ENCODE peak calls at places on chromosome 2, in five cellular contexts. Q is mucosa of descending colon; Z is right cardiac atrium; X is naive thymus-derived CD4-positive, alpha-beta T cell; G is gastrocnemius medialis. F is an unnamed sample. For H3K9me3, the result is how much of the 10 kb centered on the place peaks cover.

GRCh38 chr2:7812231-7812995 is 869.4 kb upstream of the ID2 start:
- DNase-seq in Q (no peak), Z (no peak), X (no peak), G (no peak), F (no peak)

GRCh38 chr2:460861-461260 is 173.0 kb upstream of the ALKAL2 start:
- DNase-seq in Q (no peak), Z (no peak), X (peak), G (no peak), F (no peak)

GRCh38 chr2:123093199-123093598 is 931.9 kb upstream of the CNTNAP5 start:
- DNase-seq in Q (no peak), Z (no peak), X (no peak), G (no peak), F (no peak)

GRCh38 chr2:215332876-215333600 is 21.2 kb downstream of the ATIC start:
- DNase-seq in Q (no peak), Z (no peak), X (no peak), G (no peak), F (no peak)

GRCh38 chr2:46493241-46493970 is 14.0 kb downstream of the TMEM247 start:
- DNase-seq in Q (no peak), Z (no peak), X (no peak), G (no peak), F (no peak)

GRCh38 chr2:20994130-20994529 is 49.7 kb downstream of the APOB start:
- DNase-seq in Q (no peak), Z (no peak), X (no peak), G (no peak), F (no peak)

GRCh38 chr2:109333414-109334194 is 204.6 kb downstream of the SH3RF3 start:
- DNase-seq in Q (no peak), Z (no peak), X (no peak), G (no peak), F (no peak)

GRCh38 chr2:86194751-86195054 is 559 bp downstream of the IMMT start:
- DNase-seq in Q (peak), Z (no peak), X (no peak), G (peak), F (no peak)

GRCh38 chr2:119289093-119289492 is 65.5 kb downstream of the STEAP3 start:
- DNase-seq in Q (no peak), Z (peak), X (no peak), G (peak), F (no peak)

GRCh38 chr2:229118336-229118735 is 152.8 kb downstream of the PID1 start:
- DNase-seq in Q (no peak), Z (no peak), X (no peak), G (no peak), F (no peak)

GRCh38 chr2:224407241-224407680 is 5.4 kb upstream of the FAM124B start:
- DNase-seq in Q (no peak), Z (no peak), X (no peak), G (no peak), F (no peak)

GRCh38 chr2:64192570-64193192 is 48.5 kb upstream of the PELI1 start:
- DNase-seq in Q (no peak), Z (no peak), X (no peak), G (no peak), F (no peak)

GRCh38 chr2:134892282-134893054 is 26.2 kb upstream of the CCNT2 start:
- DNase-seq in Q (no peak), Z (no peak), X (no peak), G (no peak), F (no peak)

GRCh38 chr2:85769987-85770362 is 16.2 kb downstream of the ATOH8 start:
- DNase-seq in Q (no peak), Z (no peak), X (no peak), G (no peak), F (no peak)

GRCh38 chr2:189369566-189369965 is 71.7 kb upstream of the WDR75 start:
- DNase-seq in Q (no peak), Z (no peak), X (no peak), G (no peak), F (no peak)

GRCh38 chr2:86301010-86301409 is 36.4 kb downstream of the REEP1 start:
- DNase-seq in Q (no peak), Z (no peak), X (no peak), G (no peak), F (no peak)

GRCh38 chr2:132589060-132589765 is 80.8 kb downstream of the LYPD1 start:
- DNase-seq in Q (no peak), Z (no peak), X (no peak), G (no peak), F (no peak)

GRCh38 chr2:231622963-231623362 is 30.3 kb downstream of the TEX44 start:
- DNase-seq in Q (no peak), Z (no peak), X (no peak), G (no peak), F (no peak)

GRCh38 chr2:65939687-65940086 is 495.2 kb upstream of the MEIS1 start:
- DNase-seq in Q (no peak), Z (no peak), X (no peak), G (no peak), F (no peak)

GRCh38 chr2:27178469-27178868 is 29.7 kb downstream of the TCF23 start:
- DNase-seq in Q (no peak), Z (no peak), X (no peak), G (no peak), F (no peak)

GRCh38 chr2:239815638-239816035 is 209.5 kb downstream of the NDUFA10 start:
- DNase-seq in Q (peak), Z (no peak), X (no peak), G (no peak), F (no peak)

GRCh38 chr2:239816571-239816970 is 208.6 kb downstream of the NDUFA10 start:
- DNase-seq in Q (peak), Z (no peak), X (no peak), G (no peak), F (no peak)

GRCh38 chr2:239818531-239819011 is 206.6 kb downstream of the NDUFA10 start:
- DNase-seq in Q (peak), Z (no peak), X (no peak), G (no peak), F (no peak)

GRCh38 chr2:239818086-239818485 is 207.1 kb downstream of the NDUFA10 start:
- DNase-seq in Q (peak), Z (no peak), X (no peak), G (no peak), F (no peak)

DNA sequence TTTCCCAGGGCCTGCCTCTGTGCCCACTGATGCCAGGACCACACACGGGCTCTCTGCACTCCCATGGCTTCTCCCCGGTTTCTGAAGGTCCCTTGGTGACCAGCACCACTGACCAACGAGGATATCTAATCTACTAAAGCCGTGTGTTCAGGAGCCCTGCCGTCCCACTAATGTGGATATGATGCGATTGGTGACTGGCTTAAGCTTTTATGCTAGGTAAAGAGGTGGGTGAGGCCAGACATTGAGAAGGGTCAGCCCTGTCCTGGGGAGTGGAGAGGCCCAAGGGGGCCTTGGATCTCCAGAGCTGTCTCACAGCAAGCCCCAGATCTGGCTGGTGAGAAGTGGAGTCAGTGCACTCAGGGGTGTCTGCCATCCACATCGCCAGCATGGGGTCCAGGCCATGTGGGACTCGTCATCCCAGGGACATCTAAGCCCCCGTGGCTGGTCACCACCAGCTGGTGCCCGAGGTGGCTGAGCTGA is 208.1 kb downstream of the NDUFA10 start:
- DNase-seq in Q (peak), Z (no peak), X (no peak), G (no peak), F (no peak)
- H3K9me3 ChIP-seq in Q (under half), Z (under half), X (under half), G (under half), F (under half)

DNA sequence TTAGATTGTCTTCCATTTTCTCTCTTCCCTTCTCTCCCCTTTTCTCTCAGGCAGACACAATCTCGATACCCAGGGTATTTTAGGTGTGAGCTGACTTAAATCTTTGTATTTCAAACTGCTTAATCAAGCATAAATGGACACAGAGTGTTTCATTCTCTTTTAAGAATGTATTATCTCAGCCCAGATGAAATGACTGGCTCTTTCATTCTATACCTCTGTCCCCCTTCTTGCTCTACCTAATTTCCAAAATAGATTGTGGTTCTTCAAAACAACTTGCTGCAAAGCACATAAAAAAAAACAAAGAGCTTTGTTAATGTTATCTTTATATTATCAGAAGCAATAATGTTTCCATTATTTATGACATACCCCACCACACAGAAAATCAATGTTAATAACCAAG is 514.6 kb downstream of the ERBB4 start:
- DNase-seq in Q (no peak), Z (no peak), X (no peak), G (no peak), F (no peak)
- H3K9me3 ChIP-seq in Q (under half), Z (under half), X (under half), G (under half), F (under half)

GRCh38 chr2:125424386-125424785 is 1231.6 kb upstream of the GYPC start:
- DNase-seq in Q (no peak), Z (no peak), X (no peak), G (no peak), F (no peak)

DNA sequence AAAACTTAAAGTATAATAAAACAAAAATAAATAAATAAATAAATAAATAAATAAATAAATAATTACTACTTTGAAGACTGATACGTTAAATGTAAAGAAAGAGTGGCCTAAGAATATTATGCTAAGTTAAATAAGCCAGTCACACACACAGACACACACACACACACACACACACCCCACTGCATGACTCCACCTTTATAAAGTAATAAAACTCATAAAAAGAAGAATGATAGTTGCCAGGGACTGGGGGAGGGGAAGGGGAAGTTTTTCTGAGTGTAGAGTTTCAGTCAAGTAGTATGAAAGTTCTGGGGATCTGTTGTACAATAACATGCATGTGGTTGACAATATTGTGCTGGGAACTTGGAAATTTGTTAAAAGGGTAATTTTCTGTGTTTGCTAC is 1237.5 kb upstream of the GYPC start:
- DNase-seq in Q (peak), Z (no peak), X (no peak), G (no peak), F (no peak)
- H3K9me3 ChIP-seq in Q (under half), Z (under half), X (under half), G (under half), F (under half)

DNA sequence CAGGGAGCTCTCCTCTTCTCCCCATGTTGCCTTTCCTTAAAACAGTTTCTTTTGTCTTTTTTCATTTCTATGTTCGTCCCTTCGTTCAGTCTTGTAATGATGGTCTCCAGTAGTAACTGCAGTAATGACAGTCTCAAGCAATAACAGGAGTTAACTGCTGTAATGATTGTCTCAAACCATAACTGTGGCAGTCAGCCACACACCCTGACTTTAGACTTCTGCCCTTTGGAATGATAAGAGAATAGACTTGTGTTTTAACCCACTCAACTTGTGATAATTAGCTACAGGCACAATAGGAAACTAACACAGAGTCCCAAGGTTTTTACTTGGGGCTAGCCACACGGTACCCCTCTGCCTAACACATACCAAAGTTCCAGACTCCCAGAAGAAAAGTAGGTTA is 12.1 kb downstream of the TMEM131 start:
- DNase-seq in Q (no peak), Z (no peak), X (no peak), G (no peak), F (no peak)
- H3K9me3 ChIP-seq in Q (under half), Z (under half), X (under half), G (under half), F (under half)

F was measured in T-helper 17 cell.